ENCODE peak calls at places on chromosome 10, in nine cellular contexts. A is ovary, Q is cardiac muscle cell, R is tibial nerve, D is colonic mucosa, E is SK-N-SH, C is neural progenitor cell, Y is fibroblast of lung, X is heart right ventricle. G is an unnamed sample.
A peak's percentile ranks its signal among the peaks of the same experiment; 100 is the strongest.

GRCh38 chr10:133378251-133379096 is 588 bp upstream of the PAOX start:
- DNase-seq in A (peak; percentile 82), Q (peak; percentile 74), R (peak; percentile 40), D (peak; percentile 83), E (peak; percentile 82), C (peak; percentile 82), Y (peak; percentile 31), X (peak; percentile 76), G (no peak)

GRCh38 chr10:35025916-35026315 is 64.2 kb downstream of the CUL2 start:
- DNase-seq in A (no peak), Q (no peak), R (no peak), D (no peak), E (no peak), C (no peak), Y (peak; percentile 57), X (no peak), G (no peak)

GRCh38 chr10:114767589-114768393 is 53.8 kb upstream of the FHIP2A start:
- DNase-seq in A (peak; percentile 59), Q (peak; percentile 56), R (no peak), D (peak; percentile 73), E (peak; percentile 83), C (peak; percentile 46), Y (no peak), X (peak; percentile 48), G (no peak)

GRCh38 chr10:60139798-60140566 is 233.6 kb upstream of the CCDC6 start:
- DNase-seq in A (no peak), Q (peak; percentile 5), R (no peak), D (no peak), E (no peak), C (peak; percentile 35), Y (peak; percentile 78), X (no peak), G (no peak)

GRCh38 chr10:11535376-11535959 is 76.0 kb downstream of the USP6NL start:
- DNase-seq in A (no peak), Q (no peak), R (no peak), D (no peak), E (no peak), C (peak; percentile 20), Y (no peak), X (no peak), G (no peak)

GRCh38 chr10:80204801-80205477 is 398 bp downstream of the ANXA11 start:
- DNase-seq in A (peak; percentile 69), Q (peak; percentile 33), R (no peak), D (peak; percentile 44), E (peak; percentile 81), C (peak; percentile 57), Y (no peak), X (peak; percentile 63), G (no peak)

GRCh38 chr10:124383496-124383895 is 35.2 kb downstream of the OAT start:
- DNase-seq in A (no peak), Q (no peak), R (no peak), D (no peak), E (no peak), C (no peak), Y (no peak), X (no peak), G (no peak)

GRCh38 chr10:50275650-50276235 is 24.4 kb upstream of the ASAH2 start:
- DNase-seq in A (no peak), Q (peak; percentile 47), R (peak; percentile 24), D (peak; percentile 60), E (peak; percentile 5), C (peak; percentile 59), Y (peak; percentile 21), X (peak; percentile 29), G (no peak)

GRCh38 chr10:124087672-124088634 is 5.4 kb downstream of the CHST15 start:
- DNase-seq in A (peak; percentile 48), Q (no peak), R (no peak), D (peak; percentile 77), E (peak; percentile 72), C (no peak), Y (no peak), X (no peak), G (no peak)

GRCh38 chr10:4514445-4515108 is 311.4 kb upstream of the AKR1E2 start:
- DNase-seq in A (no peak), Q (no peak), R (peak; percentile 28), D (peak; percentile 23), E (no peak), C (no peak), Y (no peak), X (peak; percentile 42), G (no peak)

GRCh38 chr10:58653139-58653538 is 140.5 kb downstream of the BICC1 start:
- DNase-seq in A (no peak), Q (no peak), R (no peak), D (no peak), E (no peak), C (no peak), Y (peak; percentile 49), X (no peak), G (no peak)

GRCh38 chr10:85621562-85621961 is 745.0 kb downstream of the GRID1 start:
- DNase-seq in A (no peak), Q (no peak), R (no peak), D (peak; percentile 73), E (no peak), C (no peak), Y (no peak), X (no peak), G (no peak)

GRCh38 chr10:27745380-27745718 is 270 bp downstream of the MKX start:
- DNase-seq in A (no peak), Q (no peak), R (no peak), D (no peak), E (peak; percentile 14), C (no peak), Y (no peak), X (no peak), G (no peak)

GRCh38 chr10:73956476-73957338 is 41.2 kb upstream of the VCL start:
- DNase-seq in A (no peak), Q (peak; percentile 34), R (no peak), D (peak; percentile 24), E (no peak), C (no peak), Y (peak; percentile 65), X (no peak), G (no peak)

GRCh38 chr10:81179805-81180452 is 642.2 kb downstream of the SH2D4B start:
- DNase-seq in A (no peak), Q (peak; percentile 28), R (no peak), D (peak; percentile 33), E (peak; percentile 12), C (peak; percentile 59), Y (no peak), X (no peak), G (peak; percentile 7)

GRCh38 chr10:115022754-115023153 is 70.4 kb upstream of the ATRNL1 start:
- DNase-seq in A (no peak), Q (no peak), R (no peak), D (no peak), E (no peak), C (no peak), Y (no peak), X (no peak), G (no peak)

GRCh38 chr10:36759111-36759805 is 366.1 kb upstream of the ANKRD30A start:
- DNase-seq in A (peak; percentile 44), Q (no peak), R (no peak), D (no peak), E (no peak), C (no peak), Y (peak; percentile 77), X (no peak), G (peak; percentile 1)

DNA sequence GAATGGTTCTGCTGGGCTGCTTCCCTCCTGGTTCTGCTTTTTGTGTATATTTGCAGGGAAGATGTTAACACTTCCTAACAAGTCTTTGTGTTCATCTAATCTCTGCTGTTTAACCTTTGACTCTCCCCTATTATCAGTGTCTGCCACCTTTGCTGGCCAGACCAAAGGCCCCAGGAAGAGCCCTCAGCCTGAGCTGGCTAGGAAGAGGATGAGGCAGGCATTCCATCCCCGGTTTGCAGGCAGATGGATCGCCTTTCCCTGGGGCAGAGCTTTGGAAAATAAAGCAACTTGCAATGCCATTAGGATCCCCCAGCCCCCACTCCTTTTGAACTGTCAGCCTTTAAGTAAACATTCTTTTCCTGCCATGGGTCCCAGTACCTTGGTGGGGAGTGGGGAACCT is 19.0 kb downstream of the DPCD start:
- DNase-seq in A (no peak), Q (no peak), R (no peak), D (no peak), E (no peak), C (peak; percentile 76), Y (no peak), X (no peak), G (no peak)
- TF ChIP-seq CTCF in A (no peak), Q (no peak), R (no peak), D (no peak), E (no peak), C (no peak), Y (no peak), X (no peak), G (no peak)

GRCh38 chr10:22335204-22335956 is 9.9 kb upstream of the SPAG6 start:
- DNase-seq in A (peak; percentile 55), Q (peak; percentile 37), R (no peak), D (peak; percentile 53), E (peak; percentile 33), C (peak; percentile 78), Y (peak; percentile 62), X (peak; percentile 37), G (no peak)
- H3K4me3 ChIP-seq in A (peak overlapping the region; percentile 30), Q (peak overlapping the region; percentile 20), R (peak overlapping the region; percentile 52), D (peak overlapping the region; percentile 36), E (no peak overlapping the region), C (peak overlapping the region; percentile 45), Y (peak overlapping the region; percentile 50), X (peak overlapping the region; percentile 57), G (peak overlapping the region; percentile 21)

DNA sequence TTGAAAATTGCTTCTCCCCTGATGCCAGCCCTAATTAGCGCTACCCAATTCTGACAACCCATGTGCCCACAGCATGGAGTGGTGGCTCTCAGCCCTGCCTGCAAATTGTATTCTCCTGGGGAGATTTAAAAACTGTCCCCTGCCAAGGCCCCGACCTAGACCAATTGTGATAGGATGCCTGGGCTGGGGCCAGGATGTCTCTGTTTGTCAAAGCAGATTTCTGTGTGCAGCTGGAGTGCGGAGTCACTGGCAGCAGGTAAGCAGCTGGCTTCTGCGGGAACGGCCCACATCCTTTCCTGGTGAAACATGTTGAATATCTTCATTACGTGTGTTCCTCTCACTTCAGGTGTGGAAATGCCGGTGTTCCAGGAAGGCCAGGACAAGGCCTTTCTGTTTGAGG is 238.6 kb downstream of the WDR37 start:
- DNase-seq in A (no peak), Q (no peak), R (no peak), D (no peak), E (no peak), C (no peak), Y (no peak), X (no peak), G (no peak)
- H3K27me3 ChIP-seq in A (no peaks in the 10 kb centered on the region), Q (no peaks in the 10 kb centered on the region), R (no peaks in the 10 kb centered on the region), D (no peaks in the 10 kb centered on the region), E (no peaks in the 10 kb centered on the region), C (no peaks in the 10 kb centered on the region), Y (no peaks in the 10 kb centered on the region), X (peaks cover 72% of the 10 kb centered on the region), G (peaks cover 7% of the 10 kb centered on the region)

GRCh38 chr10:71033396-71033980 is 145.1 kb upstream of the PCBD1 start:
- DNase-seq in A (no peak), Q (no peak), R (no peak), D (no peak), E (no peak), C (no peak), Y (no peak), X (no peak), G (no peak)
- TF ChIP-seq CTCF in A (no peak), Q (no peak), R (no peak), D (no peak), E (peak; percentile 9), C (peak; percentile 39), Y (no peak), X (no peak), G (no peak)

GRCh38 chr10:64368298-64368697 is 847.1 kb downstream of the REEP3 start:
- DNase-seq in A (no peak), Q (no peak), R (no peak), D (no peak), E (no peak), C (no peak), Y (no peak), X (no peak), G (no peak)
- H3K4me3 ChIP-seq in A (no peak overlapping the region), Q (no peak overlapping the region), R (no peak overlapping the region), D (no peak overlapping the region), E (no peak overlapping the region), C (no peak overlapping the region), Y (no peak overlapping the region), X (no peak overlapping the region), G (no peak overlapping the region)

G was measured in kidney epithelial cell.